ENCODE peak calls at places on chromosomes 1 and 21, in six cellular contexts. X, D, N, W, R and M are unnamed samples.

GRCh38 chr1:220326578-220326977 is 54.3 kb upstream of the RAB3GAP2 start:
- DNase-seq in X (peak), D (peak), N (peak), W (no peak), R (no peak), M (no peak)

GRCh38 chr1:246040200-246040890 is 466.7 kb downstream of the SMYD3 start:
- DNase-seq in X (no peak), D (no peak), N (no peak), W (no peak), R (no peak), M (no peak)

GRCh38 chr1:19678931-19679453 is 14.3 kb downstream of the HTR6 start:
- DNase-seq in X (no peak), D (no peak), N (no peak), W (no peak), R (no peak), M (no peak)

GRCh38 chr1:22916469-22916817 is 56.2 kb downstream of the LACTBL1 start:
- DNase-seq in X (peak), D (no peak), N (no peak), W (no peak), R (no peak), M (no peak)

GRCh38 chr1:36962991-36963390 is 71.3 kb downstream of the GRIK3 start:
- DNase-seq in X (no peak), D (no peak), N (no peak), W (no peak), R (no peak), M (no peak)

GRCh38 chr1:47024138-47024856 is 828 bp downstream of the CYP4X1 start:
- DNase-seq in X (no peak), D (no peak), N (no peak), W (no peak), R (peak), M (no peak)

GRCh38 chr1:44646276-44646675 is 28.0 kb downstream of the TMEM53 start:
- DNase-seq in X (peak), D (no peak), N (peak), W (no peak), R (no peak), M (no peak)

GRCh38 chr1:36874271-36875017 is 159.9 kb downstream of the GRIK3 start:
- DNase-seq in X (no peak), D (no peak), N (no peak), W (no peak), R (no peak), M (no peak)

GRCh38 chr1:21594935-21595897 is 73.9 kb downstream of the RAP1GAP start:
- DNase-seq in X (peak), D (peak), N (peak), W (peak), R (peak), M (no peak)

GRCh38 chr1:221527886-221528634 is 213.8 kb downstream of the DUSP10 start:
- DNase-seq in X (no peak), D (no peak), N (no peak), W (no peak), R (no peak), M (no peak)

GRCh38 chr21:14684071-14684470 is 138.0 kb upstream of the SAMSN1 start:
- DNase-seq in X (no peak), D (no peak), N (no peak), W (no peak), R (no peak), M (peak)

GRCh38 chr1:154186177-154186576 is 5.7 kb downstream of the TPM3 start:
- DNase-seq in X (peak), D (peak), N (peak), W (peak), R (peak), M (no peak)

GRCh38 chr1:34478460-34479076 is 276.3 kb upstream of the GJB5 start:
- DNase-seq in X (no peak), D (no peak), N (no peak), W (no peak), R (peak), M (no peak)

GRCh38 chr1:207302618-207303408 is 18.7 kb upstream of the CD55 start:
- DNase-seq in X (no peak), D (no peak), N (no peak), W (no peak), R (no peak), M (no peak)

GRCh38 chr1:37035828-37036666 is 1.7 kb upstream of the GRIK3 start:
- DNase-seq in X (no peak), D (no peak), N (no peak), W (no peak), R (peak), M (no peak)

GRCh38 chr1:217140041-217140901 is 417.0 kb upstream of the ESRRG start:
- DNase-seq in X (no peak), D (no peak), N (no peak), W (no peak), R (peak), M (no peak)

GRCh38 chr1:113141650-113142473 is 68.9 kb downstream of the LRIG2 start:
- DNase-seq in X (peak), D (peak), N (peak), W (no peak), R (no peak), M (no peak)

GRCh38 chr21:46461909-46462308 is 3.2 kb downstream of the DIP2A start:
- DNase-seq in X (no peak), D (no peak), N (no peak), W (no peak), R (no peak), M (no peak)

GRCh38 chr1:226185153-226186036 is 1.1 kb downstream of the ACBD3 start:
- DNase-seq in X (peak), D (peak), N (peak), W (no peak), R (no peak), M (no peak)

GRCh38 chr1:172746091-172746949 is 87.4 kb downstream of the FASLG start:
- DNase-seq in X (peak), D (peak), N (peak), W (peak), R (no peak), M (peak)

GRCh38 chr1:203322480-203323179 is 17.3 kb downstream of the BTG2 start:
- DNase-seq in X (no peak), D (no peak), N (no peak), W (no peak), R (no peak), M (no peak)
- H3K9ac ChIP-seq in X (no peak), D (no peak), N (no peak), W (no peak), R (no peak), M (no peak)

GRCh38 chr1:89763649-89763986 is 57.2 kb upstream of the LRRC8D start:
- DNase-seq in X (no peak), D (no peak), N (no peak), W (no peak), R (no peak), M (no peak)

GRCh38 chr1:89762431-89762800 is 58.4 kb upstream of the LRRC8D start:
- DNase-seq in X (peak), D (no peak), N (no peak), W (no peak), R (no peak), M (no peak)

GRCh38 chr1:89762801-89763648 is 57.8 kb upstream of the LRRC8D start:
- DNase-seq in X (peak), D (peak), N (peak), W (peak), R (peak), M (peak)

GRCh38 chr1:89760496-89760895 is 60.3 kb upstream of the LRRC8D start:
- DNase-seq in X (no peak), D (no peak), N (no peak), W (no peak), R (no peak), M (no peak)

GRCh38 chr1:89761901-89762300 is 58.9 kb upstream of the LRRC8D start:
- DNase-seq in X (peak), D (no peak), N (no peak), W (no peak), R (no peak), M (no peak)
- H3K9ac ChIP-seq in X (no peak), D (no peak), N (no peak), W (no peak), R (no peak), M (no peak)

GRCh38 chr21:41761211-41762181 is 5.4 kb downstream of the RIPK4 start:
- DNase-seq in X (no peak), D (no peak), N (no peak), W (no peak), R (peak), M (no peak)
- H3K9ac ChIP-seq in X (no peak), D (no peak), N (no peak), W (no peak), R (no peak), M (no peak)

GRCh38 chr1:64536836-64537490 is 67.0 kb downstream of the CACHD1 start:
- DNase-seq in X (no peak), D (no peak), N (no peak), W (no peak), R (no peak), M (no peak)

GRCh38 chr1:64539279-64539678 is 69.3 kb downstream of the CACHD1 start:
- DNase-seq in X (no peak), D (no peak), N (no peak), W (no peak), R (no peak), M (no peak)

GRCh38 chr1:64536217-64536835 is 66.4 kb downstream of the CACHD1 start:
- DNase-seq in X (peak), D (no peak), N (no peak), W (no peak), R (no peak), M (no peak)

GRCh38 chr1:64538389-64538788 is 68.5 kb downstream of the CACHD1 start:
- DNase-seq in X (no peak), D (no peak), N (no peak), W (no peak), R (no peak), M (no peak)

DNA sequence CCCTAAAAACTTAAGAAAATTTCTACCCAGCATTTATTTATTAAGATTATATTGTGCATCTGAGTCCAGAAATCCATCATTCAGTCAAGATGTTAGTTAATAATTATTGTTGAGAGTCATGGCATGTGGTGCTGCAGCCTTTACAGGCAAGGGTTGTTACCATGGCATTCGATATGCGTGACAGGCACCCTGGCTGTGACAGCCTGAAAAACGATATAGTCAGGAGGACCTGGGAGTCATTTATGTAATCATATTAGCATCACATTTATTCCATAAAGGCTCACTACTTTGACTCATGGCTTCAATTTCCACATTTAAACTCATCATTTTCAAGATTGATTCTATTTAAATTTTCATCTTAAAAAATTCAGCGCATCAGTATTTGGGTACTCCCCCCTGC is 68.0 kb downstream of the CACHD1 start:
- DNase-seq in X (no peak), D (no peak), N (no peak), W (no peak), R (no peak), M (no peak)
- H3K9ac ChIP-seq in X (no peak), D (no peak), N (no peak), W (no peak), R (no peak), M (no peak)

GRCh38 chr1:230979952-230980351 is 1.1 kb downstream of the ARV1 start:
- DNase-seq in X (no peak), D (no peak), N (no peak), W (no peak), R (no peak), M (no peak)
- H3K9ac ChIP-seq in X (no peak), D (peak), N (no peak), W (peak), R (peak), M (peak)

DNA sequence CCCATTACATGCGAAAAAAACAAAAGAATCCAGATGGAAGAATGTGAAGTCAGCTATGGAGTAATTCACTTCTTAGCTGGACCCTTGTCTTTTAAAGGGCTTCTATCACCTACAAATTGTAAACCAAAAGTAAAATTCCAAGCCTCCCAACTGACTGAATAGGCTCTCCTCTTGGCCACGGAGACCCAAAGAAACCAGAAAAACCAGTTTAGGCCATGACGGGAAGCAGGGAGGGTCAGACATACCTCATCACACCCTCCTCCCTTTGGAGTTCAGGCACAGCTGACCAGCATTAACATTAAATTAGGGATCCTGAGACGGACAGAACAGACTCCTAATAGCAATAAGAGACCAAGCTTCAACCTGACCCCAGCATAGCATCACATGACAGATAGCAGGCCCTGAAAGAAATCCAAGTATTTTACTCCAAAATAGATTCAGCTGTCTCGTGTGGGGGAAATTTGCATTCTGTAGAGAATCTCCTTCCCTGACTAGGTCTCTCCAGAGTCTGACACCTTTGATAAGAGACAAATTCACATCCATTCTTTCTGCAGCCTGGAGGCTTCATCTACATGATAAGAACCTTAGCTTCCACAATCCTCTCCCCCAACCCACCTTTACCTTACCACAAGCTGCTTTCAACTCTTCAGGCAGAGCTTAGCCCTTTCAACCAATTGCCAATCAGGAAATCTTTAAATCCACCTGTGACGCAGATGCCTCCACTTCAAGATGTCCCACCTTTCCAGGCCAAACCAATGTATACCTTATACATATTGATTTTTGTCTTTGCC is 177.2 kb upstream of the RAB4A start:
- DNase-seq in X (no peak), D (no peak), N (no peak), W (peak), R (no peak), M (no peak)
- H3K9ac ChIP-seq in X (no peak), D (no peak), N (no peak), W (no peak), R (no peak), M (no peak)

GRCh38 chr1:200260587-200261335 is 149.1 kb downstream of the ZNF281 start:
- DNase-seq in X (no peak), D (no peak), N (no peak), W (no peak), R (no peak), M (no peak)
- H3K9ac ChIP-seq in X (no peak), D (no peak), N (no peak), W (no peak), R (no peak), M (no peak)

GRCh38 chr1:56326056-56326455 is 253.3 kb downstream of the PLPP3 start:
- DNase-seq in X (peak), D (peak), N (peak), W (no peak), R (no peak), M (no peak)

GRCh38 chr1:56324504-56324903 is 254.9 kb downstream of the PLPP3 start:
- DNase-seq in X (no peak), D (no peak), N (no peak), W (no peak), R (no peak), M (no peak)

GRCh38 chr1:56320873-56321272 is 258.5 kb downstream of the PLPP3 start:
- DNase-seq in X (no peak), D (no peak), N (no peak), W (no peak), R (no peak), M (no peak)

GRCh38 chr1:56317722-56318121 is 261.6 kb downstream of the PLPP3 start:
- DNase-seq in X (no peak), D (no peak), N (no peak), W (no peak), R (no peak), M (no peak)

GRCh38 chr1:56322211-56322610 is 257.2 kb downstream of the PLPP3 start:
- DNase-seq in X (peak), D (no peak), N (peak), W (no peak), R (peak), M (no peak)
- H3K9ac ChIP-seq in X (no peak), D (no peak), N (no peak), W (no peak), R (no peak), M (no peak)

DNA sequence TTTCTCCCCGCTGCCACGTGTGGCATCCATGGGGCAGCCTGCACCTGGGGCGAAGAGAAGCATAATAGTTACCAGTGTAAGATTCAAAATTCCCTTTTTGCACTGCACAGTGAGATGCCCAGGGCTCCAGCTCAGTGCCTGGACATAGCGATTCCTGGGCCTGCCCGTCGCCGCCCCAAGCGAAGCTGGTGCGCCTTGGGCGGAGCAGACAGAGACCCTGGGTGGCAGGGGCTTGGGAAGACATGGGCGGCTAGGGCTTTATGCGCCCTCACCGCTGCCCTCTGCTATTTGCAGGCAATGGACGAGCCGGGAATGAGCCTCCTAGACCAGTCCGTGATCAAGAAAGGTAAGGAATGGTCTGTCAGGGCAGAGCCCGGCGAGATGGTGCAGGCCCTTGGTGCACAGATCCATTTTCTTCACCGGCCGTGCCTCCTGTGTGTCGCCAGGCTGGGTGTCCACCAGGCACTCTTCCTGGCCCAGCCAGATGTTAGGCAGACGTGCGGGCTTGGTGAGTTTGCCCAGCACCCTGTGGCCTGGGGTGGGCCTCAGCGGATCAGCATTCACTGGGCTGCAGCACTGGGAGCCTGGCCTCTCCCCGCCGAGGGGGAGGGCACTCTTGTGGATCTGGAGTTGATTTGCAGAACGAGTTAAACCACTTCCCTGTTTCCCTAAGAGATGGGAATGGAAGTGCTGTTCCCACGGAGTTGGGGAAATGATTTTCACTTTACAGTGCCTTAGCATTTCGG is 1.7 kb downstream of the TFAP2E start:
- DNase-seq in X (no peak), D (no peak), N (no peak), W (no peak), R (no peak), M (no peak)
- H3K9ac ChIP-seq in X (no peak), D (no peak), N (no peak), W (peak), R (no peak), M (no peak)